ENCODE peak calls at places on chromosomes 3 and 15, in eight cellular contexts. One of them, this sample, is unnamed.
A peak's percentile ranks its signal among the peaks of the same experiment; 100 is the strongest.

GRCh38 chr3:172692751-172693310 is 18.0 kb downstream of the NCEH1 start:
- DNase-seq in left cardiac atrium: no peak
- DNase-seq in NCI-H2029: no peak
- DNase-seq in NCI-H1436: no peak
- DNase-seq in NCI-H1105: no peak
- DNase-seq in NCI-H524 treated with DMSO at 0.1 percent for 48 hours: no peak
- DNase-seq in RKO: no peak
- DNase-seq in NCI-H1930: no peak
- DNase-seq in this sample: no peak

GRCh38 chr3:13858768-13859520 is 20.9 kb downstream of the WNT7A start:
- DNase-seq in left cardiac atrium: no peak
- DNase-seq in NCI-H2029: no peak
- DNase-seq in NCI-H1436: no peak
- DNase-seq in NCI-H1105: no peak
- DNase-seq in NCI-H524 treated with DMSO at 0.1 percent for 48 hours: no peak
- DNase-seq in RKO: no peak
- DNase-seq in NCI-H1930: no peak
- DNase-seq in this sample: no peak

GRCh38 chr15:74830868-74831267 is 4.4 kb downstream of the CPLX3 start:
- DNase-seq in left cardiac atrium: no peak
- DNase-seq in NCI-H2029: no peak
- DNase-seq in NCI-H1436: no peak
- DNase-seq in NCI-H1105: no peak
- DNase-seq in NCI-H524 treated with DMSO at 0.1 percent for 48 hours: no peak
- DNase-seq in RKO: no peak
- DNase-seq in NCI-H1930: no peak
- DNase-seq in this sample: no peak

GRCh38 chr3:163071684-163072083 is 1575.1 kb downstream of the OTOL1 start:
- DNase-seq in left cardiac atrium: no peak
- DNase-seq in NCI-H2029: no peak
- DNase-seq in NCI-H1436: no peak
- DNase-seq in NCI-H1105: no peak
- DNase-seq in NCI-H524 treated with DMSO at 0.1 percent for 48 hours: no peak
- DNase-seq in RKO: no peak
- DNase-seq in NCI-H1930: no peak
- DNase-seq in this sample: no peak

GRCh38 chr15:33902043-33902442 is 66.3 kb upstream of the CHRM5 start:
- DNase-seq in left cardiac atrium: no peak
- DNase-seq in NCI-H2029: no peak
- DNase-seq in NCI-H1436: no peak
- DNase-seq in NCI-H1105: no peak
- DNase-seq in NCI-H524 treated with DMSO at 0.1 percent for 48 hours: no peak
- DNase-seq in RKO: no peak
- DNase-seq in NCI-H1930: no peak
- DNase-seq in this sample: no peak

GRCh38 chr15:26656080-26656479 is 116.8 kb downstream of the GABRB3 start:
- DNase-seq in left cardiac atrium: no peak
- DNase-seq in NCI-H2029: no peak
- DNase-seq in NCI-H1436: no peak
- DNase-seq in NCI-H1105: no peak
- DNase-seq in NCI-H524 treated with DMSO at 0.1 percent for 48 hours: no peak
- DNase-seq in RKO: no peak
- DNase-seq in NCI-H1930: no peak
- DNase-seq in this sample: no peak

GRCh38 chr3:38345879-38346583 is 554 bp upstream of the XYLB start:
- DNase-seq in left cardiac atrium: no peak
- DNase-seq in NCI-H2029: no peak
- DNase-seq in NCI-H1436: no peak
- DNase-seq in NCI-H1105: no peak
- DNase-seq in NCI-H524 treated with DMSO at 0.1 percent for 48 hours: no peak
- DNase-seq in RKO: no peak
- DNase-seq in NCI-H1930: no peak
- DNase-seq in this sample: no peak

GRCh38 chr3:86996261-86996955 is 5.5 kb upstream of the VGLL3 start:
- DNase-seq in left cardiac atrium: no peak
- DNase-seq in NCI-H2029: no peak
- DNase-seq in NCI-H1436: no peak
- DNase-seq in NCI-H1105: no peak
- DNase-seq in NCI-H524 treated with DMSO at 0.1 percent for 48 hours: no peak
- DNase-seq in RKO: no peak
- DNase-seq in NCI-H1930: no peak
- DNase-seq in this sample: no peak

GRCh38 chr3:187006884-187007630 is 76.7 kb downstream of the ST6GAL1 start:
- DNase-seq in left cardiac atrium: no peak
- DNase-seq in NCI-H2029: no peak
- DNase-seq in NCI-H1436: no peak
- DNase-seq in NCI-H1105: no peak
- DNase-seq in NCI-H524 treated with DMSO at 0.1 percent for 48 hours: no peak
- DNase-seq in RKO: no peak
- DNase-seq in NCI-H1930: no peak
- DNase-seq in this sample: no peak

GRCh38 chr3:150495149-150495548 is 51.1 kb downstream of the SERP1 start:
- DNase-seq in left cardiac atrium: no peak
- DNase-seq in NCI-H2029: no peak
- DNase-seq in NCI-H1436: no peak
- DNase-seq in NCI-H1105: no peak
- DNase-seq in NCI-H524 treated with DMSO at 0.1 percent for 48 hours: no peak
- DNase-seq in RKO: no peak
- DNase-seq in NCI-H1930: no peak
- DNase-seq in this sample: peak; percentile 6

GRCh38 chr3:117998071-117998470 is 1036.6 kb downstream of the IGSF11 start:
- DNase-seq in left cardiac atrium: no peak
- DNase-seq in NCI-H2029: no peak
- DNase-seq in NCI-H1436: no peak
- DNase-seq in NCI-H1105: no peak
- DNase-seq in NCI-H524 treated with DMSO at 0.1 percent for 48 hours: peak; percentile 7
- DNase-seq in RKO: no peak
- DNase-seq in NCI-H1930: no peak
- DNase-seq in this sample: no peak

GRCh38 chr3:129398803-129399144 is 29.7 kb downstream of the EFCAB12 start:
- DNase-seq in left cardiac atrium: no peak
- DNase-seq in NCI-H2029: no peak
- DNase-seq in NCI-H1436: no peak
- DNase-seq in NCI-H1105: no peak
- DNase-seq in NCI-H524 treated with DMSO at 0.1 percent for 48 hours: peak; percentile 25
- DNase-seq in RKO: peak; percentile 36
- DNase-seq in NCI-H1930: no peak
- DNase-seq in this sample: peak; percentile 26

GRCh38 chr3:89332311-89333159 is 225.1 kb downstream of the EPHA3 start:
- DNase-seq in left cardiac atrium: no peak
- DNase-seq in NCI-H2029: no peak
- DNase-seq in NCI-H1436: no peak
- DNase-seq in NCI-H1105: peak; percentile 8
- DNase-seq in NCI-H524 treated with DMSO at 0.1 percent for 48 hours: no peak
- DNase-seq in RKO: no peak
- DNase-seq in NCI-H1930: no peak
- DNase-seq in this sample: no peak

GRCh38 chr3:21357241-21357640 is 393.8 kb downstream of the ZNF385D start:
- DNase-seq in left cardiac atrium: no peak
- DNase-seq in NCI-H2029: no peak
- DNase-seq in NCI-H1436: no peak
- DNase-seq in NCI-H1105: no peak
- DNase-seq in NCI-H524 treated with DMSO at 0.1 percent for 48 hours: no peak
- DNase-seq in RKO: no peak
- DNase-seq in NCI-H1930: no peak
- DNase-seq in this sample: no peak

GRCh38 chr3:128698211-128699011 is 27.6 kb upstream of the RAB7A start:
- DNase-seq in left cardiac atrium: peak; percentile 49
- DNase-seq in NCI-H2029: no peak
- DNase-seq in NCI-H1436: no peak
- DNase-seq in NCI-H1105: no peak
- DNase-seq in NCI-H524 treated with DMSO at 0.1 percent for 48 hours: peak; percentile 7
- DNase-seq in RKO: no peak
- DNase-seq in NCI-H1930: no peak
- DNase-seq in this sample: peak; percentile 43

This sample was measured in kidney tubule cell.